ENCODE peak calls at places on chromosomes 7 and 10, in four cellular contexts. G is mesendoderm; E is body of pancreas; S is CD8-positive, alpha-beta memory T cell. P is an unnamed sample.

GRCh38 chr10:1212571-1213141 is 156.5 kb downstream of the WDR37 start:
- DNase-seq in G (no peak), S (no peak), E (no peak), P (no peak)

GRCh38 chr10:118952493-118953295 is 76.8 kb upstream of the NANOS1 start:
- DNase-seq in G (no peak), S (no peak), E (no peak), P (no peak)

GRCh38 chr7:114622189-114622588 is 207.6 kb downstream of the FOXP2 start:
- DNase-seq in E (no peak), G (no peak), S (no peak), P (no peak)

GRCh38 chr10:48464871-48465736 is 139.8 kb downstream of the ARHGAP22 start:
- DNase-seq in S (no peak), G (no peak), E (no peak), P (no peak)

GRCh38 chr7:91537260-91538152 is 273.3 kb downstream of the FZD1 start:
- DNase-seq in S (no peak), G (no peak), E (no peak), P (no peak)

GRCh38 chr7:37118029-37118428 is 330.6 kb downstream of the ELMO1 start:
- DNase-seq in S (no peak), E (no peak), G (no peak), P (no peak)

GRCh38 chr10:110137142-110137545 is 70.3 kb upstream of the MXI1 start:
- DNase-seq in S (no peak), G (peak; percentile 80), E (no peak), P (no peak)

GRCh38 chr7:70659263-70659662 is 472.7 kb upstream of the GALNT17 start:
- DNase-seq in G (no peak), S (no peak), E (no peak), P (no peak)

GRCh38 chr7:111953611-111954010 is 252.6 kb downstream of the DOCK4 start:
- DNase-seq in E (no peak), G (peak; percentile 71), S (no peak), P (no peak)

GRCh38 chr7:29818308-29818707 is 12.0 kb downstream of the WIPF3 start:
- DNase-seq in G (no peak), S (no peak), E (no peak), P (no peak)

GRCh38 chr7:34133983-34134782 is 228.8 kb downstream of the BMPER start:
- DNase-seq in E (peak; percentile 56), S (no peak), G (peak; percentile 85), P (peak; percentile 72)

GRCh38 chr10:95880704-95881103 is 27.1 kb upstream of the CC2D2B start:
- DNase-seq in E (no peak), S (no peak), G (no peak), P (no peak)

GRCh38 chr10:32239770-32240169 is 107.2 kb downstream of the EPC1 start:
- DNase-seq in G (no peak), S (no peak), E (no peak), P (no peak)

GRCh38 chr10:71255817-71256660 is 43.7 kb downstream of the UNC5B start:
- DNase-seq in E (no peak), S (no peak), G (no peak), P (peak; percentile 76)

GRCh38 chr7:152369518-152369917 is 66.3 kb downstream of the KMT2C start:
- DNase-seq in E (no peak), G (no peak), S (no peak), P (no peak)

GRCh38 chr10:70777063-70777875 is 7.9 kb downstream of the TBATA start:
- DNase-seq in G (no peak), E (no peak), S (no peak), P (no peak)

GRCh38 chr10:16905304-16905703 is 88.1 kb upstream of the RSU1 start:
- DNase-seq in G (no peak), S (no peak), E (no peak), P (no peak)

GRCh38 chr10:123870260-123870659 is 21.3 kb downstream of the CPXM2 start:
- DNase-seq in S (no peak), E (no peak), G (peak; percentile 46), P (peak; percentile 37)

GRCh38 chr10:69567920-69568319 is 5.3 kb downstream of the NEUROG3 start:
- DNase-seq in E (peak; percentile 48), G (peak; percentile 71), S (no peak), P (no peak)

GRCh38 chr10:44306762-44307161 is 78.1 kb downstream of the CXCL12 start:
- DNase-seq in E (no peak), S (no peak), G (peak; percentile 64), P (no peak)

GRCh38 chr10:127926455-127926854 is 19.6 kb downstream of the PTPRE start:
- DNase-seq in E (no peak), S (no peak), G (no peak), P (peak; percentile 63)

GRCh38 chr10:76885815-76886214 is 751.8 kb downstream of the KCNMA1 start:
- DNase-seq in G (no peak), E (no peak), S (no peak), P (no peak)

GRCh38 chr10:60644436-60645130 is 133.7 kb upstream of the CDK1 start:
- DNase-seq in S (no peak), E (no peak), G (no peak), P (no peak)

GRCh38 chr7:154581251-154581890 is 421.6 kb downstream of the PAXIP1 start:
- DNase-seq in G (no peak), S (no peak), E (no peak), P (no peak)

GRCh38 chr7:132398253-132398913 is 177.9 kb downstream of the PLXNA4 start:
- DNase-seq in E (no peak), G (no peak), S (no peak), P (no peak)
- H3K27ac ChIP-seq in E (no peak overlapping the region), G (no peak overlapping the region), S (no peak overlapping the region), P (no peak overlapping the region)

DNA sequence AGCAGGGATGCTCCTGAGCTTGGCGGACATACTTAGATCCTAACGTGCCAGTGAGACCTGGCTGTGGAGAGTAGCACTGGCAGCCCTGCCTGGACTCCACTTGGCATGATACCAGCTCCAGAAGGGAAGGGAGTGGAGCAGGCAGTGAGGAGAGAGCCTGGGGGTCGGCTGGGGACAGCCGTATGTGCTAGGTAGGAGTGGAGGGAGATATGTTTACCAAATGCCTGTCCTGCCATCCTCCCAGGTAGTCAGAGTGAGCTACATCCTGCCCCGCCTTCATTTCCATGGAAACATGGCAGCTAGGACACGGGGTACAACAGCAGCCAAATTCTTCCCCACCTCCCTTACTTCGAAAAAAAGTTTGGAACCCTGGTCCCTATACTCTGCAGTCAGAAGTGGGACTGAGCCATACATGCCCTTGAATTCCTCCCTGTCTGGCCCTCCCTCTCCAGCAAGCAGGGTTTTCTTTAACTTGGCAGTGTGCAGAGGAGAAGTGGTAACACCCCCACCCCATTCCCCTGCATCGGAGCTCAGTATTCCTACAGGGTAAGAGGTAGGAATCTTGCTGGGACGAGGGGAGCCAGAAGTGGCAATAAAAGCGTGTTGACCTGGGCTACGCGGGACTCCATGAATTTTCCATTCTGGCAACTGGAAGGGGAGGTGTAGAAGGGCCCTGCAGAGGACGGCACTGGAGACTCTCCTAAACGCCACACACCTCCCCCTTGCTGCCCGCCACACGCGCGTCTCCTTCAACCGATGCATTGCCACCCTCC is 20.0 kb upstream of the SMO start:
- DNase-seq in S (no peak), G (peak; percentile 72), E (no peak), P (no peak)
- H3K4me3 ChIP-seq in S (no peak overlapping the region), G (no peak overlapping the region), E (no peak overlapping the region), P (peak overlapping the region; percentile 67)

GRCh38 chr7:51318001-51318400 is 1.4 kb upstream of the COBL start:
- DNase-seq in G (no peak), E (no peak), S (no peak), P (no peak)
- H3K27ac ChIP-seq in G (no peak overlapping the region), E (peak overlapping the region; percentile 94), S (no peak overlapping the region), P (no peak overlapping the region)

DNA sequence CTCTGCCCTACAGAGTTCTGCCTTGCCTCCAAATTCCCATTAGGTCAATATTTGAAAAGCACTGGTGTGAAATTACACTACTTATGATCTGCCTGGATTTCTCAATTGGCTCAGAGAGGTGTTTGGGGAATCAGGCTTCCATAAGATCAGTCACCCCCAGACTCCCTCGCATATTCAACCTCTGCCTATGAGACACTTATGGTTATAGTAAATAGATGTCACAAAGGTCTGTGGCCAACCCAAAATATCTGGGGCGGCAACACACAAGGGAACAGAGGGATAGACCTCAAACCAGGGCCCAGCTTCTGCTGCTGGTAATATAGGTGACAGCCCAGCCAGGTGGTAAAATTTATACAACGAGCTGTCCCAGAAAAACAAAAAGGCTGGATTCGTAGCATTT is 376.7 kb upstream of the ZMIZ1 start:
- DNase-seq in S (no peak), G (no peak), E (no peak), P (no peak)
- H3K4me3 ChIP-seq in S (no peak overlapping the region), G (no peak overlapping the region), E (no peak overlapping the region), P (no peak overlapping the region)

P was measured in ascending aorta.